ENCODE peak calls at places on chromosomes 12 and 14, in eight cellular contexts. H is omental fat pad; G is HAP-1; T is stimulated activated CD4-positive, alpha-beta T cell treated with anti-CD3 and anti-CD28 coated beads, Interleukin-2, amount 100 ng/mL, for 24 hours; J is NCI-H1417; Z is fibroblast of lung; I is lower lobe of right lung; V is OCI-LY7. R is an unnamed sample.

GRCh38 chr14:23153891-23154796 is 29.3 kb downstream of the SLC7A8 start:
- DNase-seq in J (no peak), V (no peak), I (peak; percentile 93), Z (peak; percentile 55), H (peak; percentile 71), T (no peak), G (peak; percentile 57), R (no peak)

GRCh38 chr14:33254876-33255275 is 316.2 kb downstream of the NPAS3 start:
- DNase-seq in H (no peak), J (no peak), I (no peak), V (no peak), G (no peak), T (no peak), Z (peak; percentile 10), R (no peak)

GRCh38 chr12:15982921-15983320 is 71.8 kb downstream of the DERA start:
- DNase-seq in G (no peak), V (no peak), Z (no peak), T (no peak), I (no peak), H (no peak), J (no peak), R (no peak)

GRCh38 chr12:66693901-66694513 is 15.1 kb upstream of the GRIP1 start:
- DNase-seq in G (peak; percentile 40), Z (peak; percentile 78), I (no peak), V (peak; percentile 94), H (no peak), J (peak; percentile 68), T (peak; percentile 19), R (peak; percentile 44)

GRCh38 chr14:35401853-35402252 is 2.7 kb downstream of the NFKBIA start:
- DNase-seq in G (no peak), T (no peak), H (no peak), V (no peak), Z (peak; percentile 63), I (no peak), J (no peak), R (no peak)

GRCh38 chr12:88539893-88540292 is 40.4 kb downstream of the KITLG start:
- DNase-seq in H (no peak), J (no peak), T (no peak), V (no peak), I (no peak), G (no peak), Z (no peak), R (no peak)

GRCh38 chr12:121720762-121721161 is 8.2 kb downstream of the TMEM120B start:
- DNase-seq in T (no peak), V (no peak), J (no peak), I (no peak), G (no peak), H (no peak), Z (peak; percentile 56), R (no peak)

GRCh38 chr12:41264281-41264680 is 76.2 kb downstream of the PDZRN4 start:
- DNase-seq in V (peak; percentile 16), H (no peak), J (peak; percentile 62), T (no peak), G (no peak), I (no peak), Z (peak; percentile 3), R (no peak)

GRCh38 chr12:41527529-41528116 is 339.5 kb downstream of the PDZRN4 start:
- DNase-seq in V (no peak), H (no peak), G (no peak), T (no peak), J (no peak), Z (no peak), I (no peak), R (no peak)

GRCh38 chr12:52900166-52900895 is 4.5 kb downstream of the KRT8 start:
- DNase-seq in T (no peak), J (no peak), H (no peak), Z (no peak), I (no peak), G (no peak), V (no peak), R (no peak)

GRCh38 chr12:68856510-68856909 is 48.5 kb downstream of the MDM2 start:
- DNase-seq in H (no peak), J (no peak), Z (no peak), G (no peak), T (no peak), V (no peak), I (no peak), R (no peak)

GRCh38 chr14:56885795-56886194 is 75.5 kb upstream of the OTX2 start:
- DNase-seq in J (no peak), I (no peak), G (peak; percentile 54), T (no peak), H (no peak), Z (no peak), V (no peak), R (no peak)

GRCh38 chr12:59570134-59570533 is 25.7 kb upstream of the SLC16A7 start:
- DNase-seq in Z (no peak), V (no peak), H (no peak), I (no peak), G (no peak), T (no peak), J (no peak), R (peak; percentile 57)

GRCh38 chr12:101743242-101743641 is 4.0 kb upstream of the SYCP3 start:
- DNase-seq in G (no peak), I (no peak), J (no peak), H (no peak), Z (no peak), T (no peak), V (peak; percentile 12), R (no peak)

GRCh38 chr14:41950428-41950827 is 343.8 kb downstream of the LRFN5 start:
- DNase-seq in T (no peak), I (no peak), Z (no peak), H (no peak), J (no peak), V (no peak), G (no peak), R (no peak)

GRCh38 chr14:53295985-53296582 is 143.0 kb upstream of the DDHD1 start:
- DNase-seq in V (peak; percentile 57), H (no peak), G (peak; percentile 46), T (peak; percentile 26), I (no peak), J (peak; percentile 71), Z (peak; percentile 69), R (no peak)

GRCh38 chr14:47346849-47347248 is 328.6 kb downstream of the MDGA2 start:
- DNase-seq in V (peak; percentile 52), I (no peak), Z (no peak), H (no peak), T (no peak), J (no peak), G (no peak), R (no peak)

GRCh38 chr12:46124848-46125619 is 134.7 kb upstream of the SCAF11 start:
- DNase-seq in V (peak; percentile 84), I (no peak), J (peak; percentile 61), H (no peak), T (peak; percentile 56), G (peak; percentile 65), Z (peak; percentile 90), R (peak; percentile 45)